ENCODE peak calls at places on chromosomes 3 and 15, in four cellular contexts. N is esophagus squamous epithelium; E is CD8-positive, alpha-beta T cell; S is heart right ventricle. Y is an unnamed sample.

GRCh38 chr3:150292891-150293290 is 115.2 kb upstream of the TSC22D2 start:
- DNase-seq in N (no peak), E (no peak), S (no peak), Y (no peak)

GRCh38 chr3:179037361-179037760 is 34.2 kb downstream of the ZMAT3 start:
- DNase-seq in N (no peak), E (peak), S (peak), Y (peak)

GRCh38 chr3:156551746-156552145 is 3.2 kb downstream of the SSR3 start:
- DNase-seq in N (no peak), E (no peak), S (no peak), Y (no peak)

GRCh38 chr3:182490601-182491485 is 302.5 kb upstream of the ATP11B start:
- DNase-seq in N (no peak), E (no peak), S (no peak), Y (peak)

GRCh38 chr3:5568451-5568850 is 380.9 kb downstream of the EDEM1 start:
- DNase-seq in N (no peak), E (no peak), S (no peak), Y (no peak)

GRCh38 chr15:38623744-38624143 is 59.1 kb upstream of the RASGRP1 start:
- DNase-seq in N (no peak), E (no peak), S (peak), Y (no peak)

GRCh38 chr3:171192176-171192854 is 165.8 kb upstream of the SLC2A2 start:
- DNase-seq in N (no peak), E (no peak), S (no peak), Y (no peak)

GRCh38 chr3:150216041-150216811 is 191.9 kb upstream of the TSC22D2 start:
- DNase-seq in N (no peak), E (no peak), S (peak), Y (peak)

GRCh38 chr15:47184003-47184404 is 533.3 kb upstream of the SEMA6D start:
- DNase-seq in N (no peak), E (no peak), S (peak), Y (no peak)

GRCh38 chr15:31455499-31455898 is 128.9 kb downstream of the KLF13 start:
- DNase-seq in N (no peak), E (peak), S (no peak), Y (no peak)

GRCh38 chr15:75591655-75592364 is 12.7 kb upstream of the PTPN9 start:
- DNase-seq in N (no peak), E (no peak), S (no peak), Y (no peak)

DNA sequence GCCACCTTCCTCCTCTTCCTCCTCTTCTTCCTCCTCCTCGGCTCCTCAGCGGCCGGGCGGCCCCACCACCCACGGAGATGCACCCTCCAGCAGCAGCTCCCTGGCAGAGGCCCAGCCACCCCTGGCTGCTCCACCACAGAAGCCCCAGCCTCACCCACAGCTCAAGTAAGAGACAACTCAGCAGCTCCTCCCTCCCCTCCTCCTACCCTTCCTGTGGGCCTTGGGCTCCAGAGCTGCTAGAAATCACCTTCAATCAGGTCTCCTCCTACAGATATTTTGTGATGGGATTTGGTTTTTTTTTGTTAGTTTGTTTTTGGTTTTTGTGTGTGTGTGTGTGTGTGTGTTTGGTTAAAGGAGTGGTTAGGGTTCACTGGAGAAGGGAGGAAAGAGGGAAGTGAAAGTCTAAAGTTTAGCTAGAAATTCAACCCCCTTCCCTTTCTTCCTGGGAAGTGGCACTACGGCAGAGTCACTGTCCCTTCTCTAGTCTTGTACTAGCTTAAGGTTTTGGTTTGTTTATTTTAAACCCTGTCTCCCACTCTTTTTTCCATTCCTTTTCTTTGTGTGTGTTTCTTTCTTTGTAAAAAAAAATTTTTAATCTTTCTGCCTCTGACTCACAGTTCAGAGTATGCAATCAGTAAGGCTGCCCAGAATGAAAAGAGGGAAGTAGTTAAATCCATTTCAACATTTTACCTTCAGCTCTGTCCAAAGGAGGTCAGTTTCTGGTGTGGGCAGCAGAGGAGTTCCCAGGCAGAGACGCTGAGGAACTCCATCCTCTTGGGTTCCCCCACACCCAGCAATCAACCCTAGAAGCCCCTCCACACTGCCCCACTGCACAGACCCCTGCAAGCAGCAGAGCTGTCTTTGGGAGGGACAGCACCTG is 29.0 kb upstream of the TIMP4 start:
- DNase-seq in N (no peak), E (no peak), S (no peak), Y (no peak)
- H3K4me3 ChIP-seq in N (no peak), E (no peak), S (no peak), Y (no peak)

DNA sequence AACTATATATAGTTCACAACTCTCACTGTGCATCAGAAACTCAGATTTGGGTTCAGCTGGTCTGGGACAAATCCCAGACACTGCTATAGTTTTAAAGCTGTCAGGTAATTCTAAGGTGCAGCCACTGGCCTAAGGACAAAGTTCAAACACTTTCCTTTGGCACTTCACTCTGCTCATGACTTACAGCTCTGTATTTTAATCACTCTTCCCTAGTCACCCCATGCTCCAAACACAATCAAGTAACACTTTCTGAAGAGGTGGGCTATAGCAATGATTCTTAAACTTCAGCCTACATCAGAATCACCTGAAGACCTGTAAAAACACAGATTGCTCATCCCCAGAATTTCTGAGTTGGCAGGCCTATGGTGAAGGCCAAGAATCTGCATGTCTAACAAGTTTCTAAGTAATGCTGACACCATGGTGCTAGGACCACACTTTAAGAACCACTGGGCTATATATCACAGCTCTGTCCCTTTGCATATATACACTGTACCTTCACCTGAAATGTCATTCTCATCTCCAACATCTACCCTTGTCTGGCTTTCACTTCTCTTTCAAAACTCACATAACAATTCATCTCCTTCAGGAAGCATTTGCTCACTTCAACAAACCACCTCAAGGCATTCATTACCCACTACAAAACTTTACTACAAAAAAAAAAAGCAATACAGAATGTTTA is 21.4 kb downstream of the STAG1 start:
- DNase-seq in N (no peak), E (no peak), S (no peak), Y (no peak)
- H3K4me3 ChIP-seq in N (no peak), E (no peak), S (no peak), Y (no peak)

DNA sequence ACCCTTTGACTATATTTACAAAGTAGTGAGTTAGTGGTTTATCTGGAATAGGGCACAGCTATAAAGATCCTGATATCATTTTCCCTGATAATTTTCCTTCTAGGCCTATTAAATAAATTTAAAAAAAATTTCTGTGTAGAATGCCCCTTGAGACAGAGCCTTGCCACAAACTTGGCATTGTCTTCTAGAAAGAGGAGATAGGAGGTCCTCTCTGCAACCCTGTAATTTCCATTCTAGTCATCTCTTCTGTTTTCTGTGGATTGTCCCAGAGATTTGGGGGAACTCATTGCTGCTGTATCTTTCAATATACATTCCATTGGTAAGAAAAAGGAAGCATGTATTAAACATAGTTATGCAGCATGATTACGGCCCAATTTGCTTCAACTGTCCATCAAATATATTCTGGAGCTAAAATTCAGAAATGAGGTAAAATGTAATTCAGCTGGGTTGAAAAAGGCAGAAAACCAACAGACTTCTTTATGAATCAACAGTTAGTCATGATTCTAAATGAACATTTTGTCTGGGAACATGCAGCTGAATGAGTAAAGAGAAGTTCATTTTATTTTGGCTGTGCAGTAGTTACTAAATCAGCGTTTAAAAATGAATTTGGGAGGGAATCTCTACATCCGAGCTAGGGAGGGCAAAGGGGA is 401.1 kb downstream of the NAALADL2 start:
- DNase-seq in N (no peak), E (no peak), S (no peak), Y (no peak)
- H3K4me3 ChIP-seq in N (no peak), E (no peak), S (no peak), Y (no peak)

GRCh38 chr15:25860885-25861866 is 2.0 kb downstream of the ATP10A start:
- DNase-seq in N (no peak), E (peak), S (no peak), Y (no peak)
- H3K4me3 ChIP-seq in N (peak), E (peak), S (peak), Y (no peak)

GRCh38 chr3:49173116-49173791 is 1.9 kb downstream of the KLHDC8B start:
- DNase-seq in N (no peak), E (no peak), S (peak), Y (no peak)
- H3K4me3 ChIP-seq in N (peak), E (no peak), S (peak), Y (peak)

GRCh38 chr3:73361591-73361990 is 263.1 kb downstream of the PDZRN3 start:
- DNase-seq in N (no peak), E (no peak), S (no peak), Y (no peak)

GRCh38 chr3:73364517-73364916 is 260.2 kb downstream of the PDZRN3 start:
- DNase-seq in N (no peak), E (no peak), S (no peak), Y (no peak)

GRCh38 chr3:73365756-73366397 is 258.9 kb downstream of the PDZRN3 start:
- DNase-seq in N (no peak), E (no peak), S (peak), Y (no peak)

GRCh38 chr3:73363093-73363492 is 261.6 kb downstream of the PDZRN3 start:
- DNase-seq in N (no peak), E (no peak), S (no peak), Y (no peak)
- H3K4me3 ChIP-seq in N (no peak), E (no peak), S (no peak), Y (no peak)